ENCODE peak calls at places on chromosomes 11 and 22, in nine cellular contexts. One of them, this sample, is unnamed.

GRCh38 chr22:20464912-20465758 is 27.5 kb upstream of the SCARF2 start:
- DNase-seq in K562: no peak
- DNase-seq in transverse colon: no peak
- DNase-seq in right lobe of liver: no peak
- DNase-seq in psoas muscle: no peak
- DNase-seq in upper lobe of left lung: no peak
- DNase-seq in Peyer's patch: no peak
- DNase-seq in mammary epithelial cell: no peak
- DNase-seq in adrenal gland: no peak
- DNase-seq in this sample: no peak

GRCh38 chr11:330307-330693 is 9.6 kb upstream of the IFITM3 start:
- DNase-seq in K562: no peak
- DNase-seq in psoas muscle: no peak
- DNase-seq in transverse colon: no peak
- DNase-seq in Peyer's patch: no peak
- DNase-seq in adrenal gland: no peak
- DNase-seq in mammary epithelial cell: no peak
- DNase-seq in right lobe of liver: peak; percentile 48
- DNase-seq in upper lobe of left lung: no peak
- DNase-seq in this sample: no peak

GRCh38 chr11:9748361-9748970 is 84.6 kb downstream of the SWAP70 start:
- DNase-seq in mammary epithelial cell: peak; percentile 68
- DNase-seq in psoas muscle: no peak
- DNase-seq in K562: peak; percentile 79
- DNase-seq in upper lobe of left lung: peak; percentile 73
- DNase-seq in right lobe of liver: peak; percentile 56
- DNase-seq in adrenal gland: peak; percentile 83
- DNase-seq in Peyer's patch: peak; percentile 63
- DNase-seq in transverse colon: peak; percentile 57
- DNase-seq in this sample: peak; percentile 24

GRCh38 chr22:46812034-46812605 is 49.7 kb downstream of the TBC1D22A start:
- DNase-seq in Peyer's patch: no peak
- DNase-seq in K562: no peak
- DNase-seq in adrenal gland: no peak
- DNase-seq in right lobe of liver: no peak
- DNase-seq in upper lobe of left lung: no peak
- DNase-seq in mammary epithelial cell: no peak
- DNase-seq in psoas muscle: no peak
- DNase-seq in transverse colon: no peak
- DNase-seq in this sample: no peak

GRCh38 chr11:131423715-131424114 is 53.3 kb downstream of the NTM start:
- DNase-seq in right lobe of liver: no peak
- DNase-seq in Peyer's patch: no peak
- DNase-seq in mammary epithelial cell: peak; percentile 46
- DNase-seq in psoas muscle: no peak
- DNase-seq in upper lobe of left lung: peak; percentile 75
- DNase-seq in K562: no peak
- DNase-seq in adrenal gland: no peak
- DNase-seq in transverse colon: no peak
- DNase-seq in this sample: no peak

GRCh38 chr11:28107331-28107725 is 628 bp downstream of the KIF18A start:
- DNase-seq in right lobe of liver: no peak
- DNase-seq in adrenal gland: no peak
- DNase-seq in psoas muscle: no peak
- DNase-seq in mammary epithelial cell: no peak
- DNase-seq in upper lobe of left lung: no peak
- DNase-seq in transverse colon: no peak
- DNase-seq in Peyer's patch: no peak
- DNase-seq in K562: peak; percentile 61
- DNase-seq in this sample: no peak

GRCh38 chr22:31162015-31162765 is 2.2 kb downstream of the RNF185 start:
- DNase-seq in transverse colon: no peak
- DNase-seq in right lobe of liver: peak; percentile 69
- DNase-seq in adrenal gland: no peak
- DNase-seq in Peyer's patch: no peak
- DNase-seq in upper lobe of left lung: no peak
- DNase-seq in K562: no peak
- DNase-seq in mammary epithelial cell: no peak
- DNase-seq in psoas muscle: no peak
- DNase-seq in this sample: no peak

GRCh38 chr11:18144243-18144642 is 11.9 kb downstream of the MRGPRX3 start:
- DNase-seq in upper lobe of left lung: no peak
- DNase-seq in transverse colon: no peak
- DNase-seq in mammary epithelial cell: peak; percentile 85
- DNase-seq in adrenal gland: no peak
- DNase-seq in right lobe of liver: no peak
- DNase-seq in Peyer's patch: no peak
- DNase-seq in K562: no peak
- DNase-seq in psoas muscle: no peak
- DNase-seq in this sample: no peak

GRCh38 chr11:76225122-76225584 is 18.9 kb upstream of the WNT11 start:
- DNase-seq in mammary epithelial cell: no peak
- DNase-seq in K562: no peak
- DNase-seq in adrenal gland: no peak
- DNase-seq in Peyer's patch: no peak
- DNase-seq in upper lobe of left lung: no peak
- DNase-seq in transverse colon: no peak
- DNase-seq in right lobe of liver: no peak
- DNase-seq in psoas muscle: peak; percentile 76
- DNase-seq in this sample: no peak

GRCh38 chr11:64742087-64742939 is 1.6 kb downstream of the RASGRP2 start:
- DNase-seq in Peyer's patch: no peak
- DNase-seq in transverse colon: no peak
- DNase-seq in upper lobe of left lung: peak; percentile 37
- DNase-seq in mammary epithelial cell: no peak
- DNase-seq in K562: peak; percentile 72
- DNase-seq in psoas muscle: no peak
- DNase-seq in right lobe of liver: peak; percentile 65
- DNase-seq in adrenal gland: no peak
- DNase-seq in this sample: no peak

GRCh38 chr22:19974233-19974861 is 32.7 kb upstream of the TXNRD2 start:
- DNase-seq in transverse colon: peak; percentile 52
- DNase-seq in psoas muscle: no peak
- DNase-seq in Peyer's patch: no peak
- DNase-seq in mammary epithelial cell: no peak
- DNase-seq in adrenal gland: peak; percentile 80
- DNase-seq in right lobe of liver: no peak
- DNase-seq in K562: peak; percentile 93
- DNase-seq in upper lobe of left lung: peak; percentile 31
- DNase-seq in this sample: no peak

GRCh38 chr11:62671604-62672528 is at the start of the genes LBHD1 and UQCC3:
- DNase-seq in adrenal gland: peak; percentile 86
- DNase-seq in upper lobe of left lung: peak; percentile 85
- DNase-seq in psoas muscle: peak; percentile 74
- DNase-seq in K562: peak; percentile 96
- DNase-seq in Peyer's patch: peak; percentile 85
- DNase-seq in transverse colon: peak; percentile 83
- DNase-seq in mammary epithelial cell: peak; percentile 85
- DNase-seq in right lobe of liver: peak; percentile 83
- DNase-seq in this sample: peak; percentile 63

GRCh38 chr11:34916014-34916809 is at the start of the genes APIP and PDHX:
- DNase-seq in Peyer's patch: peak; percentile 100
- DNase-seq in mammary epithelial cell: peak; percentile 98
- DNase-seq in psoas muscle: peak; percentile 100
- DNase-seq in right lobe of liver: peak; percentile 100
- DNase-seq in transverse colon: peak; percentile 99
- DNase-seq in adrenal gland: peak; percentile 100
- DNase-seq in upper lobe of left lung: peak; percentile 100
- DNase-seq in K562: peak; percentile 99
- DNase-seq in this sample: peak; percentile 98

GRCh38 chr11:11253995-11254394 is 99.1 kb downstream of the CSNK2A3 start:
- DNase-seq in right lobe of liver: no peak
- DNase-seq in mammary epithelial cell: no peak
- DNase-seq in adrenal gland: no peak
- DNase-seq in psoas muscle: no peak
- DNase-seq in Peyer's patch: no peak
- DNase-seq in upper lobe of left lung: no peak
- DNase-seq in transverse colon: no peak
- DNase-seq in K562: no peak
- DNase-seq in this sample: no peak

GRCh38 chr22:44185237-44186120 is 4.8 kb downstream of the PARVG start:
- DNase-seq in transverse colon: no peak
- DNase-seq in mammary epithelial cell: no peak
- DNase-seq in adrenal gland: no peak
- DNase-seq in psoas muscle: no peak
- DNase-seq in K562: no peak
- DNase-seq in upper lobe of left lung: no peak
- DNase-seq in right lobe of liver: no peak
- DNase-seq in Peyer's patch: no peak
- DNase-seq in this sample: peak; percentile 6

GRCh38 chr11:33732176-33732575 is 4.0 kb downstream of the CD59 start:
- DNase-seq in mammary epithelial cell: no peak
- DNase-seq in adrenal gland: no peak
- DNase-seq in transverse colon: no peak
- DNase-seq in Peyer's patch: no peak
- DNase-seq in upper lobe of left lung: peak; percentile 38
- DNase-seq in psoas muscle: no peak
- DNase-seq in K562: peak; percentile 42
- DNase-seq in right lobe of liver: no peak
- DNase-seq in this sample: no peak
- H3K9me3 ChIP-seq in mammary epithelial cell: no peaks in the 10 kb centered on the region
- H3K9me3 ChIP-seq in adrenal gland: no peaks in the 10 kb centered on the region
- H3K9me3 ChIP-seq in transverse colon: no peaks in the 10 kb centered on the region
- H3K9me3 ChIP-seq in Peyer's patch: no peaks in the 10 kb centered on the region
- H3K9me3 ChIP-seq in upper lobe of left lung: no peaks in the 10 kb centered on the region
- H3K9me3 ChIP-seq in psoas muscle: no peaks in the 10 kb centered on the region
- H3K9me3 ChIP-seq in K562: no peaks in the 10 kb centered on the region
- H3K9me3 ChIP-seq in right lobe of liver: no peaks in the 10 kb centered on the region
- H3K9me3 ChIP-seq in this sample: no peaks in the 10 kb centered on the region

DNA sequence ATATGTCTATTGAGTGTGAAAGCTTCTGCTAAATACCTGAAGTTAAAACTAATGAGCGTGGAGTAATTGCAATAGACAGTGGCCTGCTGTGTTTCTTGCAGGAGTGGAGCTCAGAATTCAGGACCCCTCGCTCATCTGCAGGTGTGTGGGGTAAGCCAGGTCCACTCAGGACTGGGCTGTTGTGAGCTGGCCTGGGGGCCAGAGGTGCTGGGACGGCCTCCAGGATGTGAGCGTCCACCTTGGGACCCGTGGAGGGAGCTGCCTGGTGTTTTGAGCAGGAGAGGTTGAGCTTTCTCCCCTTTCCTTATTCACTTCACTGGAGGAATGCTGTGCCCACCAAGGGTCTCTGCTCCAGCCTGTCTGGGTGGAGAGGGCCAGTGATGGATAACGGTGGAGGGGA is 681.2 kb downstream of the BRD1 start:
- DNase-seq in upper lobe of left lung: no peak
- DNase-seq in adrenal gland: no peak
- DNase-seq in mammary epithelial cell: no peak
- DNase-seq in transverse colon: no peak
- DNase-seq in Peyer's patch: no peak
- DNase-seq in right lobe of liver: no peak
- DNase-seq in psoas muscle: no peak
- DNase-seq in K562: no peak
- DNase-seq in this sample: no peak
- H3K9me3 ChIP-seq in upper lobe of left lung: no peaks in the 10 kb centered on the region
- H3K9me3 ChIP-seq in adrenal gland: no peaks in the 10 kb centered on the region
- H3K9me3 ChIP-seq in mammary epithelial cell: peaks cover 34% of the 10 kb centered on the region
- H3K9me3 ChIP-seq in transverse colon: no peaks in the 10 kb centered on the region
- H3K9me3 ChIP-seq in Peyer's patch: no peaks in the 10 kb centered on the region
- H3K9me3 ChIP-seq in right lobe of liver: no peaks in the 10 kb centered on the region
- H3K9me3 ChIP-seq in psoas muscle: peaks cover 5% of the 10 kb centered on the region
- H3K9me3 ChIP-seq in K562: no peaks in the 10 kb centered on the region
- H3K9me3 ChIP-seq in this sample: no peaks in the 10 kb centered on the region

GRCh38 chr11:119295178-119295577 is 21.8 kb downstream of the MCAM start:
- DNase-seq in Peyer's patch: no peak
- DNase-seq in psoas muscle: no peak
- DNase-seq in K562: peak; percentile 27
- DNase-seq in mammary epithelial cell: peak; percentile 67
- DNase-seq in upper lobe of left lung: no peak
- DNase-seq in transverse colon: no peak
- DNase-seq in adrenal gland: no peak
- DNase-seq in right lobe of liver: no peak
- DNase-seq in this sample: no peak
- H3K9me3 ChIP-seq in Peyer's patch: no peaks in the 10 kb centered on the region
- H3K9me3 ChIP-seq in psoas muscle: no peaks in the 10 kb centered on the region
- H3K9me3 ChIP-seq in K562: peaks cover 7% of the 10 kb centered on the region
- H3K9me3 ChIP-seq in mammary epithelial cell: peaks cover 6% of the 10 kb centered on the region
- H3K9me3 ChIP-seq in upper lobe of left lung: no peaks in the 10 kb centered on the region
- H3K9me3 ChIP-seq in transverse colon: no peaks in the 10 kb centered on the region
- H3K9me3 ChIP-seq in adrenal gland: no peaks in the 10 kb centered on the region
- H3K9me3 ChIP-seq in right lobe of liver: no peaks in the 10 kb centered on the region
- H3K9me3 ChIP-seq in this sample: no peaks in the 10 kb centered on the region

GRCh38 chr22:49296561-49296960 is 531.1 kb downstream of the BRD1 start:
- DNase-seq in transverse colon: no peak
- DNase-seq in right lobe of liver: no peak
- DNase-seq in upper lobe of left lung: no peak
- DNase-seq in psoas muscle: no peak
- DNase-seq in mammary epithelial cell: no peak
- DNase-seq in adrenal gland: peak; percentile 6
- DNase-seq in K562: no peak
- DNase-seq in Peyer's patch: no peak
- DNase-seq in this sample: no peak

GRCh38 chr22:49295851-49296560 is 531.7 kb downstream of the BRD1 start:
- DNase-seq in mammary epithelial cell: no peak
- DNase-seq in transverse colon: no peak
- DNase-seq in right lobe of liver: no peak
- DNase-seq in adrenal gland: peak; percentile 43
- DNase-seq in psoas muscle: no peak
- DNase-seq in K562: no peak
- DNase-seq in Peyer's patch: peak; percentile 10
- DNase-seq in upper lobe of left lung: peak; percentile 12
- DNase-seq in this sample: no peak

GRCh38 chr22:49297871-49298721 is 529.6 kb downstream of the BRD1 start:
- DNase-seq in transverse colon: no peak
- DNase-seq in adrenal gland: peak; percentile 34
- DNase-seq in psoas muscle: no peak
- DNase-seq in K562: no peak
- DNase-seq in Peyer's patch: peak; percentile 8
- DNase-seq in right lobe of liver: no peak
- DNase-seq in upper lobe of left lung: no peak
- DNase-seq in mammary epithelial cell: no peak
- DNase-seq in this sample: no peak

GRCh38 chr22:49298834-49299750 is 528.6 kb downstream of the BRD1 start:
- DNase-seq in transverse colon: no peak
- DNase-seq in Peyer's patch: no peak
- DNase-seq in adrenal gland: peak; percentile 11
- DNase-seq in mammary epithelial cell: no peak
- DNase-seq in right lobe of liver: peak; percentile 39
- DNase-seq in K562: no peak
- DNase-seq in psoas muscle: no peak
- DNase-seq in upper lobe of left lung: no peak
- DNase-seq in this sample: no peak

DNA sequence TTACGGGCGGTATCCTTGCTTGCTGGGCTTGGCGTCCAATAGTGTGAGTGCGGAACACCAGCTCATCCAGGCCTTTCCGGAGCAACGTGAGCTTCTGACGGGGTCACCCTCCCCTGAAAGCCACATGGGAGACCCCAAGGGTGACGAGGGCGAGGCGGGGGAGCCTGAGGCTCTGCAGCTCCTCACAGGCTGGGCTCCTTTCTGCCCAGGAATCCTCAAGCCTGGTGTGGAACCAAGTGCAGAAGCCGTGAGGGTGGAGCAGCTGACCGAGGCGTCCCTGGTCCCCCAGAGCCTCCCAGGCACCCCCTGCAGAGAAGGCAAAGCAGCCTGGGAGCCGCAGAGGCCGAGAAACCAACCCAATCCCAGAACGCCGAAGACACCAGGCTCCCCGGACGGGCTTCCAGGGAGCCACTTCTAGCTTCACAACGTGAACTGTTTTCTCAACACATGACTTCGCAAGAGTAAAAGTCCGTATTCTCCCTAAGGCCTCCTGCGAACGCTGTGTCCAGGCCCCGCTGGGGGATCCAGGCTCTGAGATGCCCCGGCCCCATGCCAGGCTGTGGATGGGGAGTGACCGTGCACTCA is 530.3 kb downstream of the BRD1 start:
- DNase-seq in psoas muscle: no peak
- DNase-seq in adrenal gland: peak; percentile 38
- DNase-seq in K562: no peak
- DNase-seq in mammary epithelial cell: no peak
- DNase-seq in transverse colon: no peak
- DNase-seq in right lobe of liver: no peak
- DNase-seq in Peyer's patch: peak; percentile 10
- DNase-seq in upper lobe of left lung: no peak
- DNase-seq in this sample: no peak
- H3K9me3 ChIP-seq in psoas muscle: no peaks in the 10 kb centered on the region
- H3K9me3 ChIP-seq in adrenal gland: no peaks in the 10 kb centered on the region
- H3K9me3 ChIP-seq in K562: no peaks in the 10 kb centered on the region
- H3K9me3 ChIP-seq in mammary epithelial cell: peaks cover 59% of the 10 kb centered on the region
- H3K9me3 ChIP-seq in transverse colon: no peaks in the 10 kb centered on the region
- H3K9me3 ChIP-seq in right lobe of liver: no peaks in the 10 kb centered on the region
- H3K9me3 ChIP-seq in Peyer's patch: no peaks in the 10 kb centered on the region
- H3K9me3 ChIP-seq in upper lobe of left lung: no peaks in the 10 kb centered on the region
- H3K9me3 ChIP-seq in this sample: no peaks in the 10 kb centered on the region

This sample was measured in T-helper 17 cell.